ENCODE peak calls at places on chromosomes 6 and 20, in five cellular contexts. E, J, Y, M and S are unnamed samples.

GRCh38 chr6:50541941-50542340 is 171.4 kb upstream of the TFAP2D start:
- DNase-seq in E (no peak), M (no peak), Y (no peak), J (no peak), S (no peak)

GRCh38 chr20:17448071-17448470 is 83.1 kb downstream of the BFSP1 start:
- DNase-seq in E (no peak), M (no peak), Y (no peak), J (no peak), S (no peak)

GRCh38 chr20:42041000-42041565 is 422.9 kb upstream of the CHD6 start:
- DNase-seq in M (no peak), Y (no peak), J (no peak), E (no peak), S (no peak)

GRCh38 chr6:12751694-12752304 is 35.2 kb downstream of the PHACTR1 start:
- DNase-seq in M (peak; percentile 7), J (peak; percentile 12), Y (peak; percentile 61), E (no peak), S (peak; percentile 12)

GRCh38 chr6:56246544-56246940 is 838 bp downstream of the COL21A1 start:
- DNase-seq in J (no peak), E (no peak), Y (peak; percentile 30), M (no peak), S (no peak)

GRCh38 chr6:128738112-128738511 is 144.8 kb upstream of the LAMA2 start:
- DNase-seq in E (no peak), M (no peak), J (no peak), Y (no peak), S (no peak)

GRCh38 chr6:169960891-169961611 is 209.6 kb downstream of the ERMARD start:
- DNase-seq in J (no peak), Y (no peak), E (no peak), M (no peak), S (no peak)

GRCh38 chr6:142867988-142868818 is 76.8 kb downstream of the HIVEP2 start:
- DNase-seq in M (no peak), Y (peak; percentile 65), E (no peak), J (peak; percentile 51), S (peak; percentile 99)

GRCh38 chr6:71287038-71287437 is 1.6 kb upstream of the OGFRL1 start:
- DNase-seq in Y (no peak), M (peak; percentile 54), J (peak; percentile 11), E (no peak), S (no peak)

GRCh38 chr20:35104685-35105295 is 12.2 kb upstream of the TRPC4AP start:
- DNase-seq in J (peak; percentile 10), M (no peak), Y (peak; percentile 16), E (no peak), S (no peak)

GRCh38 chr20:8414611-8415274 is 282.7 kb downstream of the PLCB1 start:
- DNase-seq in E (no peak), J (peak; percentile 78), Y (peak; percentile 68), M (no peak), S (no peak)

GRCh38 chr6:68572525-68572924 is 62.6 kb upstream of the ADGRB3 start:
- DNase-seq in Y (peak; percentile 43), J (no peak), M (peak; percentile 17), E (no peak), S (no peak)

GRCh38 chr6:111625511-111626331 is 20.0 kb upstream of the TRAF3IP2 start:
- DNase-seq in M (peak; percentile 74), Y (peak; percentile 46), J (peak; percentile 84), E (no peak), S (no peak)

GRCh38 chr6:123415844-123416468 is 220.8 kb downstream of the TRDN start:
- DNase-seq in Y (peak; percentile 77), J (peak; percentile 37), E (no peak), M (peak; percentile 57), S (peak; percentile 47)

GRCh38 chr20:58450259-58450658 is 61.2 kb downstream of the VAPB start:
- DNase-seq in J (peak; percentile 42), E (no peak), M (no peak), Y (no peak), S (no peak)

GRCh38 chr20:59075934-59076508 is 33.4 kb upstream of the PRELID3B start:
- DNase-seq in J (no peak), E (no peak), Y (no peak), M (no peak), S (no peak)

GRCh38 chr6:20826378-20826777 is 292.1 kb downstream of the CDKAL1 start:
- DNase-seq in Y (peak; percentile 86), E (no peak), J (peak; percentile 78), M (no peak), S (peak; percentile 18)

GRCh38 chr20:17617212-17617867 is 47.5 kb downstream of the DSTN start:
- DNase-seq in Y (peak; percentile 55), J (no peak), M (peak; percentile 57), E (peak; percentile 20), S (no peak)

GRCh38 chr6:138035070-138035469 is 72.1 kb downstream of the PERP start:
- DNase-seq in M (no peak), J (no peak), Y (no peak), E (no peak), S (no peak)

GRCh38 chr20:4150095-4150492 is 134.7 kb upstream of the RNF24 start:
- DNase-seq in E (no peak), J (peak; percentile 64), M (no peak), Y (peak; percentile 78), S (no peak)

GRCh38 chr6:167331565-167331964 is 6.7 kb downstream of the TTLL2 start:
- DNase-seq in E (no peak), J (no peak), Y (no peak), M (no peak), S (no peak)

GRCh38 chr6:100228437-100229424 is 234.7 kb upstream of the MCHR2 start:
- DNase-seq in Y (peak; percentile 77), J (peak; percentile 71), E (peak; percentile 13), M (peak; percentile 37), S (peak; percentile 31)

GRCh38 chr20:19926581-19926980 is 90.6 kb upstream of the NAA20 start:
- DNase-seq in E (no peak), J (peak; percentile 51), Y (no peak), M (no peak), S (no peak)

GRCh38 chr20:63322923-63323253 is 29.9 kb downstream of the COL20A1 start:
- DNase-seq in J (no peak), Y (no peak), E (no peak), M (no peak), S (no peak)

GRCh38 chr20:54123587-54124180 is 50.1 kb downstream of the CYP24A1 start:
- DNase-seq in J (peak; percentile 93), E (no peak), M (no peak), Y (peak; percentile 96), S (no peak)

GRCh38 chr20:34891166-34892062 is 15.0 kb downstream of the ACSS2 start:
- DNase-seq in Y (peak; percentile 74), M (no peak), J (peak; percentile 88), E (no peak), S (no peak)

GRCh38 chr20:45229264-45230056 is 8.3 kb downstream of the SEMG2 start:
- DNase-seq in E (no peak), M (no peak), Y (peak; percentile 7), J (no peak), S (no peak)

GRCh38 chr6:56814308-56814707 is 140.6 kb upstream of the BEND6 start:
- DNase-seq in Y (no peak), J (no peak), E (no peak), M (no peak), S (no peak)

GRCh38 chr20:13638162-13638495 is 603 bp downstream of the TASP1 start:
- DNase-seq in M (no peak), J (peak; percentile 16), E (no peak), Y (no peak), S (no peak)

GRCh38 chr6:168120390-168121307 is 41.6 kb upstream of the FRMD1 start:
- DNase-seq in J (no peak), Y (peak; percentile 10), M (no peak), E (no peak), S (no peak)

GRCh38 chr20:31712564-31713311 is 9.9 kb downstream of the BCL2L1 start:
- DNase-seq in E (no peak), M (peak; percentile 94), Y (peak; percentile 80), J (peak; percentile 82), S (no peak)

GRCh38 chr20:32560989-32561830 is 23.9 kb downstream of the NOL4L start:
- DNase-seq in M (no peak), J (no peak), E (no peak), Y (peak; percentile 33), S (no peak)

GRCh38 chr6:39389372-39389767 is 66.9 kb upstream of the KCNK16 start:
- DNase-seq in Y (peak; percentile 58), E (no peak), J (no peak), M (no peak), S (no peak)

GRCh38 chr6:110491644-110492317 is 15.4 kb upstream of the SLC22A16 start:
- DNase-seq in E (no peak), Y (peak; percentile 86), M (no peak), J (peak; percentile 61), S (no peak)

GRCh38 chr20:6693178-6693807 is 74.2 kb upstream of the BMP2 start:
- DNase-seq in Y (no peak), J (no peak), M (no peak), E (no peak), S (no peak)

GRCh38 chr6:14354919-14355572 is 237.5 kb downstream of the CD83 start:
- DNase-seq in Y (peak; percentile 84), E (no peak), J (peak; percentile 88), M (peak; percentile 19), S (no peak)